ENCODE peak calls at places on chromosomes 5 and 9, in nine cellular contexts. X is epithelial cell of esophagus, F is substantia nigra, N is naive B cell, B is GM12865, J is Daoy, Y is DMS153, Z is GM03348, L is NCI-H774. P is an unnamed sample.

GRCh38 chr9:75106856-75107255 is 18.5 kb downstream of the OSTF1 start:
- DNase-seq in X (no peak), F (no peak), N (no peak), B (no peak), J (no peak), Y (no peak), Z (no peak), L (no peak), P (no peak)

GRCh38 chr5:53423724-53424123 is 56.7 kb upstream of the FST start:
- DNase-seq in X (no peak), F (no peak), N (no peak), B (no peak), J (no peak), Y (no peak), Z (no peak), L (no peak), P (no peak)

GRCh38 chr9:108142142-108142503 is 652.6 kb upstream of the KLF4 start:
- DNase-seq in X (no peak), F (no peak), N (no peak), B (no peak), J (no peak), Y (no peak), Z (no peak), L (no peak), P (no peak)

GRCh38 chr5:128144491-128144890 is 60.9 kb downstream of the SLC12A2 start:
- DNase-seq in X (peak; percentile 6), F (no peak), N (no peak), B (no peak), J (no peak), Y (no peak), Z (no peak), L (no peak), P (no peak)

GRCh38 chr5:82465235-82465634 is 187.1 kb upstream of the RPS23 start:
- DNase-seq in X (no peak), F (no peak), N (no peak), B (no peak), J (peak; percentile 41), Y (no peak), Z (no peak), L (no peak), P (no peak)

GRCh38 chr5:128356011-128356410 is 182.0 kb downstream of the FBN2 start:
- DNase-seq in X (no peak), F (no peak), N (no peak), B (no peak), J (no peak), Y (no peak), Z (no peak), L (no peak), P (no peak)

GRCh38 chr5:150895431-150896428 is 9.1 kb downstream of the ZNF300 start:
- DNase-seq in X (no peak), F (no peak), N (no peak), B (no peak), J (no peak), Y (no peak), Z (no peak), L (no peak), P (no peak)

GRCh38 chr9:98687911-98688310 is 20.8 kb downstream of the GABBR2 start:
- DNase-seq in X (peak; percentile 23), F (no peak), N (no peak), B (no peak), J (no peak), Y (no peak), Z (peak; percentile 36), L (no peak), P (no peak)

GRCh38 chr9:86604741-86605140 is 250.5 kb upstream of the TUT7 start:
- DNase-seq in X (no peak), F (no peak), N (no peak), B (no peak), J (no peak), Y (no peak), Z (peak; percentile 82), L (no peak), P (no peak)

GRCh38 chr5:165829504-165829903 is 2324.1 kb downstream of the MAT2B start:
- DNase-seq in X (no peak), F (no peak), N (no peak), B (no peak), J (no peak), Y (no peak), Z (no peak), L (no peak), P (no peak)

GRCh38 chr5:94621763-94622162 is 3.3 kb downstream of the SLF1 start:
- DNase-seq in X (no peak), F (no peak), N (no peak), B (no peak), J (no peak), Y (no peak), Z (no peak), L (no peak), P (no peak)

GRCh38 chr5:107815109-107815508 is 144.4 kb upstream of the EFNA5 start:
- DNase-seq in X (no peak), F (no peak), N (no peak), B (no peak), J (no peak), Y (no peak), Z (no peak), L (no peak), P (no peak)

GRCh38 chr5:26259081-26259480 is 779.3 kb downstream of the CDH9 start:
- DNase-seq in X (no peak), F (no peak), N (no peak), B (no peak), J (no peak), Y (no peak), Z (no peak), L (no peak), P (no peak)

GRCh38 chr5:6115866-6116265 is 262.5 kb downstream of the MED10 start:
- DNase-seq in X (no peak), F (no peak), N (no peak), B (no peak), J (no peak), Y (no peak), Z (no peak), L (no peak), P (no peak)